ENCODE peak calls at places on chromosomes 13 and 19, in nine cellular contexts. One of them, this sample, is unnamed.

GRCh38 chr19:11018743-11019142 is 57.9 kb downstream of the SMARCA4 start:
- DNase-seq in neural crest cell: no peak
- DNase-seq in EL: no peak
- DNase-seq in stimulated activated CD4-positive, alpha-beta T cell treated with anti-CD3 and anti-CD28 coated beads, Interleukin-1b, Interleukin-23, amount 100 ng/mL, for 1 hour: no peak
- DNase-seq in stomach: no peak
- DNase-seq in tibial nerve: no peak
- DNase-seq in GM20000: no peak
- DNase-seq in Caco-2: no peak
- DNase-seq in CD4-positive, alpha-beta memory T cell: no peak
- DNase-seq in this sample: no peak

GRCh38 chr19:53012006-53012405 is 1.7 kb upstream of the ERVV-1 start:
- DNase-seq in neural crest cell: no peak
- DNase-seq in tibial nerve: no peak
- DNase-seq in stimulated activated CD4-positive, alpha-beta T cell treated with anti-CD3 and anti-CD28 coated beads, Interleukin-1b, Interleukin-23, amount 100 ng/mL, for 1 hour: no peak
- DNase-seq in EL: no peak
- DNase-seq in stomach: no peak
- DNase-seq in GM20000: no peak
- DNase-seq in Caco-2: no peak
- DNase-seq in CD4-positive, alpha-beta memory T cell: no peak
- DNase-seq in this sample: no peak

GRCh38 chr19:32675720-32676185 is at the start of gene RGS9BP:
- DNase-seq in Caco-2: peak
- DNase-seq in stomach: peak
- DNase-seq in tibial nerve: peak
- DNase-seq in CD4-positive, alpha-beta memory T cell: peak
- DNase-seq in GM20000: peak
- DNase-seq in stimulated activated CD4-positive, alpha-beta T cell treated with anti-CD3 and anti-CD28 coated beads, Interleukin-1b, Interleukin-23, amount 100 ng/mL, for 1 hour: no peak
- DNase-seq in neural crest cell: peak
- DNase-seq in EL: peak
- DNase-seq in this sample: peak

GRCh38 chr13:84706004-84706710 is 823.9 kb upstream of the SLITRK1 start:
- DNase-seq in EL: no peak
- DNase-seq in CD4-positive, alpha-beta memory T cell: no peak
- DNase-seq in stomach: no peak
- DNase-seq in tibial nerve: no peak
- DNase-seq in GM20000: no peak
- DNase-seq in neural crest cell: no peak
- DNase-seq in Caco-2: no peak
- DNase-seq in stimulated activated CD4-positive, alpha-beta T cell treated with anti-CD3 and anti-CD28 coated beads, Interleukin-1b, Interleukin-23, amount 100 ng/mL, for 1 hour: no peak
- DNase-seq in this sample: no peak

GRCh38 chr19:41847351-41848105 is 2.7 kb downstream of the DMRTC2 start:
- DNase-seq in stimulated activated CD4-positive, alpha-beta T cell treated with anti-CD3 and anti-CD28 coated beads, Interleukin-1b, Interleukin-23, amount 100 ng/mL, for 1 hour: no peak
- DNase-seq in CD4-positive, alpha-beta memory T cell: no peak
- DNase-seq in stomach: no peak
- DNase-seq in neural crest cell: no peak
- DNase-seq in Caco-2: no peak
- DNase-seq in GM20000: peak
- DNase-seq in tibial nerve: no peak
- DNase-seq in EL: no peak
- DNase-seq in this sample: no peak

GRCh38 chr19:39997595-39998216 is 846 bp downstream of the ZNF546 start:
- DNase-seq in stimulated activated CD4-positive, alpha-beta T cell treated with anti-CD3 and anti-CD28 coated beads, Interleukin-1b, Interleukin-23, amount 100 ng/mL, for 1 hour: no peak
- DNase-seq in neural crest cell: no peak
- DNase-seq in Caco-2: no peak
- DNase-seq in EL: peak
- DNase-seq in GM20000: peak
- DNase-seq in stomach: no peak
- DNase-seq in tibial nerve: no peak
- DNase-seq in CD4-positive, alpha-beta memory T cell: no peak
- DNase-seq in this sample: no peak

GRCh38 chr19:9808855-9809646 is 9.8 kb downstream of the FBXL12 start:
- DNase-seq in Caco-2: no peak
- DNase-seq in CD4-positive, alpha-beta memory T cell: peak
- DNase-seq in neural crest cell: no peak
- DNase-seq in EL: no peak
- DNase-seq in tibial nerve: no peak
- DNase-seq in stimulated activated CD4-positive, alpha-beta T cell treated with anti-CD3 and anti-CD28 coated beads, Interleukin-1b, Interleukin-23, amount 100 ng/mL, for 1 hour: no peak
- DNase-seq in GM20000: no peak
- DNase-seq in stomach: no peak
- DNase-seq in this sample: no peak

GRCh38 chr19:5955638-5955935 is 22.4 kb downstream of the RANBP3 start:
- DNase-seq in stomach: no peak
- DNase-seq in neural crest cell: no peak
- DNase-seq in GM20000: no peak
- DNase-seq in Caco-2: no peak
- DNase-seq in tibial nerve: no peak
- DNase-seq in stimulated activated CD4-positive, alpha-beta T cell treated with anti-CD3 and anti-CD28 coated beads, Interleukin-1b, Interleukin-23, amount 100 ng/mL, for 1 hour: no peak
- DNase-seq in EL: no peak
- DNase-seq in CD4-positive, alpha-beta memory T cell: no peak
- DNase-seq in this sample: no peak

GRCh38 chr13:32032780-32033179 is 1.2 kb downstream of the FRY start:
- DNase-seq in GM20000: no peak
- DNase-seq in CD4-positive, alpha-beta memory T cell: no peak
- DNase-seq in Caco-2: no peak
- DNase-seq in neural crest cell: no peak
- DNase-seq in stimulated activated CD4-positive, alpha-beta T cell treated with anti-CD3 and anti-CD28 coated beads, Interleukin-1b, Interleukin-23, amount 100 ng/mL, for 1 hour: no peak
- DNase-seq in tibial nerve: no peak
- DNase-seq in stomach: no peak
- DNase-seq in EL: no peak
- DNase-seq in this sample: no peak

GRCh38 chr19:8609210-8610040 is 1.1 kb downstream of the ADAMTS10 start:
- DNase-seq in stomach: peak
- DNase-seq in Caco-2: no peak
- DNase-seq in stimulated activated CD4-positive, alpha-beta T cell treated with anti-CD3 and anti-CD28 coated beads, Interleukin-1b, Interleukin-23, amount 100 ng/mL, for 1 hour: no peak
- DNase-seq in EL: peak
- DNase-seq in tibial nerve: no peak
- DNase-seq in neural crest cell: peak
- DNase-seq in CD4-positive, alpha-beta memory T cell: no peak
- DNase-seq in GM20000: peak
- DNase-seq in this sample: peak

GRCh38 chr19:52665529-52665928 is 27.4 kb upstream of the ZNF83 start:
- DNase-seq in stomach: no peak
- DNase-seq in stimulated activated CD4-positive, alpha-beta T cell treated with anti-CD3 and anti-CD28 coated beads, Interleukin-1b, Interleukin-23, amount 100 ng/mL, for 1 hour: no peak
- DNase-seq in Caco-2: no peak
- DNase-seq in CD4-positive, alpha-beta memory T cell: no peak
- DNase-seq in tibial nerve: no peak
- DNase-seq in neural crest cell: no peak
- DNase-seq in EL: peak
- DNase-seq in GM20000: no peak
- DNase-seq in this sample: no peak

GRCh38 chr19:24086974-24087595 is at the start of gene ZNF254:
- DNase-seq in stomach: peak
- DNase-seq in tibial nerve: peak
- DNase-seq in stimulated activated CD4-positive, alpha-beta T cell treated with anti-CD3 and anti-CD28 coated beads, Interleukin-1b, Interleukin-23, amount 100 ng/mL, for 1 hour: peak
- DNase-seq in GM20000: peak
- DNase-seq in Caco-2: peak
- DNase-seq in neural crest cell: peak
- DNase-seq in EL: peak
- DNase-seq in CD4-positive, alpha-beta memory T cell: peak
- DNase-seq in this sample: peak

GRCh38 chr13:112767506-112768471 is 78.0 kb downstream of the ATP11A start:
- DNase-seq in GM20000: peak
- DNase-seq in neural crest cell: no peak
- DNase-seq in EL: no peak
- DNase-seq in tibial nerve: no peak
- DNase-seq in Caco-2: no peak
- DNase-seq in stimulated activated CD4-positive, alpha-beta T cell treated with anti-CD3 and anti-CD28 coated beads, Interleukin-1b, Interleukin-23, amount 100 ng/mL, for 1 hour: no peak
- DNase-seq in stomach: no peak
- DNase-seq in CD4-positive, alpha-beta memory T cell: no peak
- DNase-seq in this sample: peak

GRCh38 chr13:74217816-74218215 is 83.6 kb upstream of the KLF12 start:
- DNase-seq in CD4-positive, alpha-beta memory T cell: no peak
- DNase-seq in GM20000: no peak
- DNase-seq in EL: peak
- DNase-seq in tibial nerve: no peak
- DNase-seq in neural crest cell: no peak
- DNase-seq in stimulated activated CD4-positive, alpha-beta T cell treated with anti-CD3 and anti-CD28 coated beads, Interleukin-1b, Interleukin-23, amount 100 ng/mL, for 1 hour: no peak
- DNase-seq in Caco-2: no peak
- DNase-seq in stomach: no peak
- DNase-seq in this sample: no peak

This sample was measured in transverse colon.